ENCODE peak calls at places on chromosomes 13 and 19, in four cellular contexts. B, Z, X and F are unnamed samples.

GRCh38 chr19:39941615-39942507 is 7.4 kb upstream of the FCGBP start:
- DNase-seq in X (no peak), B (peak), Z (peak), F (peak)

GRCh38 chr19:57686727-57687126 is 5.0 kb downstream of the ZNF551 start:
- DNase-seq in Z (no peak), B (no peak), X (no peak), F (no peak)

GRCh38 chr13:29556742-29557141 is 38.7 kb downstream of the SLC7A1 start:
- DNase-seq in X (no peak), Z (no peak), B (peak), F (no peak)

GRCh38 chr19:32189956-32190706 is 155.3 kb upstream of the ZNF507 start:
- DNase-seq in B (no peak), Z (no peak), X (no peak), F (no peak)

GRCh38 chr19:10812902-10813404 is 23.1 kb downstream of the TMED1 start:
- DNase-seq in Z (peak), B (peak), X (no peak), F (no peak)

GRCh38 chr13:110055089-110055488 is 251.9 kb downstream of the COL4A1 start:
- DNase-seq in X (no peak), B (peak), Z (no peak), F (no peak)

GRCh38 chr13:26589754-26590153 is 32.3 kb downstream of the WASF3 start:
- DNase-seq in X (no peak), Z (no peak), B (peak), F (no peak)

GRCh38 chr19:58554494-58555368 is at the start of gene CHMP2A:
- DNase-seq in Z (peak), X (peak), B (peak), F (peak)

GRCh38 chr19:19385900-19386339 is 19.6 kb upstream of the GATAD2A start:
- DNase-seq in B (no peak), Z (no peak), X (peak), F (no peak)

GRCh38 chr13:50375792-50376191 is 360.5 kb downstream of the KCNRG start:
- DNase-seq in B (peak), X (no peak), Z (no peak), F (no peak)

GRCh38 chr19:6707011-6707657 is 13.3 kb downstream of the C3 start:
- DNase-seq in B (no peak), Z (no peak), X (no peak), F (no peak)

GRCh38 chr13:49098771-49099512 is 121.2 kb upstream of the MLNR start:
- DNase-seq in B (no peak), Z (no peak), X (no peak), F (no peak)

GRCh38 chr13:21475115-21475514 is 16.0 kb upstream of the ZDHHC20 start:
- DNase-seq in X (no peak), Z (no peak), B (no peak), F (no peak)

GRCh38 chr13:112448621-112449544 is 72.7 kb downstream of the SPACA7 start:
- DNase-seq in B (no peak), Z (peak), X (no peak), F (no peak)

GRCh38 chr13:114198556-114198955 is 19.5 kb downstream of the CFAP97D2 start:
- DNase-seq in B (no peak), Z (no peak), X (no peak), F (no peak)

GRCh38 chr13:40205771-40206240 is 460.6 kb downstream of the FOXO1 start:
- DNase-seq in X (no peak), Z (no peak), B (no peak), F (no peak)

GRCh38 chr13:42612021-42612765 is 38.2 kb downstream of the TNFSF11 start:
- DNase-seq in B (no peak), Z (no peak), X (no peak), F (no peak)

GRCh38 chr19:17073869-17074627 is 1.2 kb downstream of the HAUS8 start:
- DNase-seq in B (no peak), X (no peak), Z (no peak), F (no peak)

GRCh38 chr19:40394816-40395210 is 4.8 kb upstream of the HIPK4 start:
- DNase-seq in Z (no peak), X (no peak), B (no peak), F (no peak)

GRCh38 chr13:39956036-39956435 is 300.6 kb downstream of the COG6 start:
- DNase-seq in Z (no peak), X (peak), B (no peak), F (peak)

GRCh38 chr13:43431279-43431678 is 355.5 kb downstream of the ENOX1 start:
- DNase-seq in B (no peak), Z (no peak), X (no peak), F (no peak)

GRCh38 chr13:101841687-101842086 is 389.2 kb downstream of the ITGBL1 start:
- DNase-seq in B (no peak), Z (no peak), X (no peak), F (no peak)

GRCh38 chr13:51833980-51834379 is 11.0 kb downstream of the TMEM272 start:
- DNase-seq in X (no peak), Z (no peak), B (no peak), F (no peak)

GRCh38 chr13:101514695-101515275 is 62.3 kb downstream of the ITGBL1 start:
- DNase-seq in X (no peak), B (peak), Z (peak), F (peak)

GRCh38 chr13:41061914-41062837 is 867 bp downstream of the WBP4 start:
- DNase-seq in Z (no peak), X (no peak), B (peak), F (no peak)

GRCh38 chr13:51015973-51016372 is 95.1 kb downstream of the C13orf42 start:
- DNase-seq in X (no peak), Z (no peak), B (no peak), F (no peak)